ENCODE peak calls at places on chromosomes 2 and 18, in nine cellular contexts. M is upper lobe of right lung, Q is HepG2, U is lung, T is thoracic aorta, D is heart right ventricle, A is thyroid gland, B is stomach, C is mesenchymal stem cell. S is an unnamed sample. For H3K4me1, the result is how much of the 10 kb centered on the place peaks cover.

GRCh38 chr18:67705748-67706147 is 189.2 kb upstream of the DSEL start:
- DNase-seq in M (no peak), Q (no peak), U (no peak), T (no peak), D (no peak), A (no peak), B (no peak), C (no peak), S (no peak)

GRCh38 chr18:6920099-6920955 is 190.8 kb downstream of the ARHGAP28 start:
- DNase-seq in M (no peak), Q (peak), U (peak), T (no peak), D (peak), A (peak), B (peak), C (peak), S (no peak)

GRCh38 chr2:28750316-28751101 is 1.1 kb upstream of the PPP1CB start:
- DNase-seq in M (no peak), Q (no peak), U (no peak), T (no peak), D (peak), A (peak), B (no peak), C (peak), S (no peak)

GRCh38 chr2:227415538-227416424 is 28.0 kb upstream of the SCYGR1 start:
- DNase-seq in M (peak), Q (no peak), U (peak), T (no peak), D (peak), A (no peak), B (no peak), C (peak), S (no peak)

GRCh38 chr2:34547900-34548299 is 948.8 kb upstream of the FAM98A start:
- DNase-seq in M (no peak), Q (no peak), U (no peak), T (no peak), D (no peak), A (no peak), B (no peak), C (no peak), S (no peak)

GRCh38 chr2:63192169-63192888 is 141.7 kb downstream of the OTX1 start:
- DNase-seq in M (no peak), Q (peak), U (no peak), T (no peak), D (no peak), A (no peak), B (no peak), C (no peak), S (no peak)

GRCh38 chr2:136932700-136933099 is 167.4 kb downstream of the THSD7B start:
- DNase-seq in M (no peak), Q (peak), U (no peak), T (no peak), D (no peak), A (no peak), B (no peak), C (no peak), S (no peak)

GRCh38 chr18:8186413-8186812 is 422.8 kb upstream of the RAB12 start:
- DNase-seq in M (no peak), Q (no peak), U (no peak), T (no peak), D (no peak), A (no peak), B (no peak), C (no peak), S (no peak)

GRCh38 chr2:151776367-151776766 is 42.1 kb upstream of the NEB start:
- DNase-seq in M (no peak), Q (no peak), U (no peak), T (no peak), D (no peak), A (no peak), B (no peak), C (no peak), S (no peak)

GRCh38 chr2:177717831-177718618 is 325.5 kb downstream of the AGPS start:
- DNase-seq in M (no peak), Q (no peak), U (no peak), T (no peak), D (no peak), A (no peak), B (no peak), C (no peak), S (no peak)

GRCh38 chr2:119449526-119449925 is 17.9 kb downstream of the TMEM37 start:
- DNase-seq in M (no peak), Q (no peak), U (no peak), T (no peak), D (no peak), A (no peak), B (no peak), C (no peak), S (no peak)

GRCh38 chr2:104872866-104873688 is 19.2 kb downstream of the POU3F3 start:
- DNase-seq in M (peak), Q (peak), U (peak), T (no peak), D (peak), A (peak), B (peak), C (peak), S (no peak)

GRCh38 chr2:1162768-1163584 is 212.3 kb downstream of the SNTG2 start:
- DNase-seq in M (no peak), Q (no peak), U (no peak), T (no peak), D (peak), A (no peak), B (no peak), C (no peak), S (no peak)

GRCh38 chr2:45837812-45838341 is 186.4 kb downstream of the PRKCE start:
- DNase-seq in M (no peak), Q (no peak), U (no peak), T (no peak), D (no peak), A (no peak), B (no peak), C (no peak), S (no peak)

GRCh38 chr2:42510191-42510929 is 16.6 kb upstream of the KCNG3 start:
- DNase-seq in M (no peak), Q (no peak), U (no peak), T (no peak), D (no peak), A (no peak), B (no peak), C (peak), S (no peak)

DNA sequence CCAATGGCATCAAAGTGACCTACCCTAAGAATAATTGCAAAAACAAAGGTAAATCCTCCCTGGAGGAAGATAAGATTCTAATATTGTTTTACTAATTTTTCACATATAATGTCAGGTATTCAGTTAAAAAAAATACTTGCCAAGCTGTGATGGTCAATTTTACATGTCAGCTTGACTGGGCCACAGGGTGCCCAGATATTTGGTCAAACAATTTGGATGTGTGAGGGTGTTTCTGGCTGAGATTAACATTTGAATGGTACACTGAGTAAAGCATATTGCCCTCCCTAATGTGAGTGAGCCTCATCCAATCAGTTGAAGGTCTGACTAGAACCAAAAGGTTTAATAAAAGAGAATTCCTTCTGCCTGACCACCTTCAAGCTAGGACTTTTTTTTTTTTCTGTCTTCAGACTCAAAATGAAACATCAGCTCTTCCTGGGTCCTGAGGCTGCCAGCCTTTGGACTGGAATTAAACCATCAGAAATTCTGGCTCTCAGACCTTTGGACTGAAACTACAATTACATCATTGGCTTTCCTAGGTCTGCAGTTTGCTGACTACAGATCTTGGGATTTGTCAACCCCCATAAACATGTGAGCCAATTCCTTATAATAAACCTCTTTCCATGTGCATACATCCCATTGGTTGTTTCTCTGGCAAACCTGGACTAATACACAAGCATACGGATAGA is 65.4 kb downstream of the LDAH start:
- DNase-seq in M (no peak), Q (peak), U (no peak), T (no peak), D (no peak), A (no peak), B (no peak), C (no peak), S (no peak)
- H3K4me1 ChIP-seq in M (under half), Q (under half), U (under half), T (under half), D (under half), A (under half), B (under half), C (under half), S (under half)

GRCh38 chr18:13620206-13620672 is 106.1 kb downstream of the FAM210A start:
- DNase-seq in M (no peak), Q (no peak), U (no peak), T (no peak), D (no peak), A (no peak), B (no peak), C (no peak), S (no peak)
- H3K4me1 ChIP-seq in M (under half), Q (under half), U (under half), T (under half), D (under half), A (under half), B (under half), C (under half), S (under half)

DNA sequence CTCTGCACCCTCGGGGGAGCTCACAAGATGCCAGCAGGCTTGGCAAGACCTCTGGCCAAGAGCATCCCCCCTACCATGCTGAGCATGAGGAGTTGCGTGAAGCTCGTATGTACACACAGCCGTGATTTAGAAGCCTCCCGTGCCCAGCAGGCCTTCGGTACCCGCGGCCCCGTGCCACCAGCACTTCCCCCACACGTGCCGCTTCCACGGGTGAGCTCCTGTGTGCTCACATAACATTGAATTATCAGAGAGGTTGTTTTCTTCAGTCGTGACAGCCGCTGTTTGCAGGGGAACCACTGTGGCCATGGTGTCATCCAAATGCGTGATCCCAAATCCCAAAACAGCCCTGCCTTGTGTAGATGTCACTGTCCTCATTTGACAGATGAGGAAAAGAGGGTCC is 53.2 kb downstream of the GBX2 start:
- DNase-seq in M (no peak), Q (no peak), U (no peak), T (no peak), D (no peak), A (no peak), B (no peak), C (no peak), S (no peak)
- H3K4me1 ChIP-seq in M (under half), Q (under half), U (under half), T (under half), D (under half), A (under half), B (under half), C (under half), S (under half)

DNA sequence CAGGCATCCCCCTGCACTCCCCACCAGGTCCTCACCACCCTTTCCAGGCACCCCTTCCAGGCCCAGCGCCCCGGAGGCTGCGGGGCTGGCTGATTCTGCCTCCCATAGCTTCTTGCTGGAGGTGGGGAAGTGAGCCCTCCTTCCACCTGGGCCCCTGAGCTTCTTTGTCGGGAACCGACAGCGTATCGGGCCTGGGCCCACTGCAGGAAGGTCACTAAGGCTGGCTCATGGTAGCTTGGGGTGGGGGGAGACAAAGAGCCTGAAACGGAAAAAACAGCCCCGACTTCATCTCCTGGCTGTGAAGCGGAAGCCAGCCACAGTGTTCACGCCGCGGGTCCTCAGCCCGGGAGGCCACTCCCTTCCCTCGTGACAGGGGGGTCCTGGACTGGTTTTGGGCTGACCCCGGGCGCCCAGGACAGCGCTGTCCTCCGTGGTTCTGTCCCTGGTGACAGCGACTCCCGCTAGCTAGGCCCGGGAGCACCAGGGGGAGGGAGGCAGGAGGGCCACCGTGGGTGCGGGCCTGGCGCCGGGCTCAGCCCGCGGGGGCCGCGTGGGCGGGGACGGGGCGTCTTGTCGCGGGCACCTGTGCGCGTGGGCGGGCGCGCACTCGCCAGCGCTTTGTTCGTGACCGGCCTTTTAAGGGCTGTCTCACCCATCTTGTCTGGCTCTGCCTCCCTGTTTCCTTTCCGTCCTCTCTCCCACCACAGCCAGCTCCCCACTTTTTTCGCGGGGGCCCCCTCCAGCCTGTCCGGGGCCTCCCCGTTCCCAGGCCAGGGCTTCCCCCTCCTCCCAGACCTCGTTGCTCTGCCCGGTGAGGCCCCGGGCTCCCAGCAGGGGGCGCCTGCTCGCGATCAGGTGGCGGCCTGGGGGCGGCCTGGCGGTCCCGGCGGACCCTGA is 64.9 kb downstream of the DNMT3A start:
- DNase-seq in M (peak), Q (no peak), U (peak), T (no peak), D (peak), A (peak), B (peak), C (no peak), S (peak)
- H3K4me1 ChIP-seq in M (half or more), Q (half or more), U (under half), T (under half), D (half or more), A (under half), B (half or more), C (under half), S (under half)

GRCh38 chr2:161172901-161173540 is 12.8 kb downstream of the TANK start:
- DNase-seq in M (no peak), Q (no peak), U (no peak), T (no peak), D (no peak), A (no peak), B (no peak), C (no peak), S (no peak)

GRCh38 chr2:161169335-161169734 is 9.1 kb downstream of the TANK start:
- DNase-seq in M (no peak), Q (no peak), U (no peak), T (no peak), D (no peak), A (no peak), B (no peak), C (no peak), S (no peak)

GRCh38 chr2:161171595-161171929 is 11.3 kb downstream of the TANK start:
- DNase-seq in M (no peak), Q (no peak), U (no peak), T (no peak), D (no peak), A (no peak), B (no peak), C (no peak), S (no peak)

GRCh38 chr2:161170377-161170776 is 10.1 kb downstream of the TANK start:
- DNase-seq in M (no peak), Q (no peak), U (no peak), T (no peak), D (no peak), A (no peak), B (no peak), C (no peak), S (no peak)

DNA sequence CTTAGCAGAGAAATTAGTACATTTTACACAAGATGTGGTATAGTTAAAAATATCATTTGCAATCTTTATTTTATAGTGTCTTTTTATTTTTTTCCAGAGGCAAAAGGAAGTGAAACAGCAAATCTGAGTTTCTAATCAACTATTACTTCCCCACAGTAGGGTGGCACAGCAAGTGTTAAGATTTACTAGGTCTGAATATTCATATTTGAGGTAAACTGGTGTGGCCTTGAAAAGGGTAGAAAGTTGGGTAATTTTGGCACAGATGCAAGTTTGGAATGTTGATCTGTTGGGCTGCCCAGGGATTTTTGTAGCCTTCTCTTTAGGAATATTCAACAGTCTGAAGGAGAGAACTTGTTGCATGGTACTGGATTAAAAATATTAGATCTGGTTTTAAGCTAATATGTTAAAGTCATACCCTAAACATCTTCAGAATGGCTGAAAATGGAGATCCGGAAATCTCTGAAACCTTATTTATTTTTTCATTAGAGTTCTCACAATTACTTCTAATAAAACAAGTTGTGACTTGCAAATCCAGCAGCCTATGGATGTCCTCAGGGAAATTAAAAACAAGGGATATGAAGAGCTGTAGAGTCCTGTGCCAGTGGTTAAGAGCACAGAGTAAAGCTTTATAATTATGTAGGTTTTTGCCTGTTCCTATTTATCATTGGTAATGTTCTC is 10.8 kb downstream of the TANK start:
- DNase-seq in M (no peak), Q (peak), U (no peak), T (no peak), D (no peak), A (no peak), B (no peak), C (no peak), S (no peak)
- H3K4me1 ChIP-seq in M (half or more), Q (half or more), U (under half), T (under half), D (under half), A (under half), B (half or more), C (under half), S (under half)

DNA sequence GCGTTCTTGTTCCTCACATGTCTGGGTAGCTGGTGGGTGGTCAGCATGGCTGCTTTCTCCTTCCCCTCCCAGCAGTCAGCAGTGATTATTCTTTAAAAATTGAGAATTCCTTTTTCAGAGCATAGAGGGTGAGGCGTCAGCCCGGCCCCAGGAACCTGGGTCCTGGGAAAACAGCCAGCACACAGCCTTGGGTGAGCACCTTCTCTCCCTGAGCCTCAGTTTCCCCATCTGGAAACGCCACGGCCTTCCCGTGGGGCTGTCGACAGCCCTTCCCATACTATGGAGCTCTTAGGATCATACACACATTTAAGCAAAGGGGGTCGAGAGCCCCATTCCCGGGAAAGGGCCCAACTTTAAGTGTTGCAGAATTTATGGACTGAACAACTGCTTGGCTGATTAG is 73.5 kb downstream of the SH3RF3 start:
- DNase-seq in M (no peak), Q (no peak), U (no peak), T (no peak), D (no peak), A (no peak), B (no peak), C (no peak), S (no peak)
- H3K4me1 ChIP-seq in M (under half), Q (under half), U (under half), T (under half), D (under half), A (under half), B (under half), C (under half), S (under half)

GRCh38 chr2:207502799-207503198 is 27.0 kb upstream of the CREB1 start:
- DNase-seq in M (no peak), Q (no peak), U (no peak), T (no peak), D (no peak), A (no peak), B (no peak), C (no peak), S (no peak)

GRCh38 chr2:207501797-207502196 is 28.0 kb upstream of the CREB1 start:
- DNase-seq in M (no peak), Q (no peak), U (no peak), T (no peak), D (no peak), A (no peak), B (no peak), C (no peak), S (no peak)

GRCh38 chr2:207503234-207503633 is 26.5 kb upstream of the CREB1 start:
- DNase-seq in M (no peak), Q (no peak), U (no peak), T (no peak), D (peak), A (no peak), B (no peak), C (peak), S (no peak)

GRCh38 chr2:207504513-207505171 is 25.1 kb upstream of the CREB1 start:
- DNase-seq in M (no peak), Q (no peak), U (no peak), T (no peak), D (peak), A (peak), B (no peak), C (peak), S (no peak)

GRCh38 chr2:207502199-207502598 is 27.6 kb upstream of the CREB1 start:
- DNase-seq in M (no peak), Q (no peak), U (no peak), T (no peak), D (peak), A (no peak), B (no peak), C (no peak), S (no peak)
- H3K4me1 ChIP-seq in M (under half), Q (under half), U (under half), T (under half), D (half or more), A (under half), B (under half), C (under half), S (under half)